ENCODE peak calls at places on chromosomes 7 and 10, in four cellular contexts. One of them, this sample, is unnamed.

GRCh38 chr7:89849052-89849451 is 305.2 kb upstream of the STEAP1 start:
- DNase-seq in K562: no peak
- DNase-seq in IMR-90: no peak
- DNase-seq in GM12878: no peak
- DNase-seq in this sample: no peak

GRCh38 chr10:86261933-86262665 is 104.5 kb downstream of the GRID1 start:
- DNase-seq in K562: peak; percentile 17
- DNase-seq in IMR-90: no peak
- DNase-seq in GM12878: peak; percentile 21
- DNase-seq in this sample: no peak

GRCh38 chr10:61896854-61897661 is 4.4 kb upstream of the ARID5B start:
- DNase-seq in K562: peak; percentile 89
- DNase-seq in IMR-90: peak; percentile 27
- DNase-seq in GM12878: peak; percentile 85
- DNase-seq in this sample: peak; percentile 59

GRCh38 chr7:47435889-47436312 is 146.0 kb downstream of the TNS3 start:
- DNase-seq in K562: peak; percentile 34
- DNase-seq in IMR-90: peak; percentile 81
- DNase-seq in GM12878: no peak
- DNase-seq in this sample: peak; percentile 68

GRCh38 chr10:95840681-95841080 is 67.1 kb upstream of the CC2D2B start:
- DNase-seq in K562: no peak
- DNase-seq in IMR-90: no peak
- DNase-seq in GM12878: no peak
- DNase-seq in this sample: no peak

GRCh38 chr10:51029172-51029641 is 45.1 kb upstream of the PRKG1 start:
- DNase-seq in K562: no peak
- DNase-seq in IMR-90: peak; percentile 60
- DNase-seq in GM12878: no peak
- DNase-seq in this sample: no peak

GRCh38 chr7:107723255-107723654 is 20.7 kb upstream of the CBLL1 start:
- DNase-seq in K562: no peak
- DNase-seq in IMR-90: no peak
- DNase-seq in GM12878: no peak
- DNase-seq in this sample: no peak

GRCh38 chr7:94509879-94510581 is 421 bp downstream of the CASD1 start:
- DNase-seq in K562: peak; percentile 91
- DNase-seq in IMR-90: peak; percentile 53
- DNase-seq in GM12878: peak; percentile 27
- DNase-seq in this sample: peak; percentile 69

GRCh38 chr7:34153680-34154270 is 248.4 kb downstream of the BMPER start:
- DNase-seq in K562: no peak
- DNase-seq in IMR-90: peak; percentile 23
- DNase-seq in GM12878: no peak
- DNase-seq in this sample: no peak

GRCh38 chr10:53403688-53404087 is 631.1 kb upstream of the MBL2 start:
- DNase-seq in K562: no peak
- DNase-seq in IMR-90: peak; percentile 1
- DNase-seq in GM12878: no peak
- DNase-seq in this sample: peak; percentile 96

GRCh38 chr10:114471906-114472873 is 67.9 kb upstream of the AFAP1L2 start:
- DNase-seq in K562: no peak
- DNase-seq in IMR-90: no peak
- DNase-seq in GM12878: no peak
- DNase-seq in this sample: no peak

GRCh38 chr7:5421626-5422323 is 1.9 kb downstream of the TNRC18 start:
- DNase-seq in K562: peak; percentile 28
- DNase-seq in IMR-90: peak; percentile 82
- DNase-seq in GM12878: no peak
- DNase-seq in this sample: peak; percentile 61

GRCh38 chr10:49076741-49077521 is 38.4 kb downstream of the VSTM4 start:
- DNase-seq in K562: no peak
- DNase-seq in IMR-90: no peak
- DNase-seq in GM12878: peak; percentile 44
- DNase-seq in this sample: no peak

GRCh38 chr10:31999261-31999660 is 57.0 kb downstream of the KIF5B start:
- DNase-seq in K562: no peak
- DNase-seq in IMR-90: no peak
- DNase-seq in GM12878: no peak
- DNase-seq in this sample: no peak

GRCh38 chr10:55627526-55628170 is 733.4 kb downstream of the ZWINT start:
- DNase-seq in K562: no peak
- DNase-seq in IMR-90: no peak
- DNase-seq in GM12878: no peak
- DNase-seq in this sample: no peak

GRCh38 chr7:155738652-155739537 is 73.4 kb downstream of the SHH start:
- DNase-seq in K562: no peak
- DNase-seq in IMR-90: peak; percentile 76
- DNase-seq in GM12878: peak; percentile 56
- DNase-seq in this sample: peak; percentile 75

GRCh38 chr10:80323298-80323697 is 33.3 kb downstream of the DYDC1 start:
- DNase-seq in K562: no peak
- DNase-seq in IMR-90: no peak
- DNase-seq in GM12878: no peak
- DNase-seq in this sample: no peak

GRCh38 chr7:142384508-142384922 is 126.7 kb upstream of the PRSS58 start:
- DNase-seq in K562: no peak
- DNase-seq in IMR-90: peak; percentile 43
- DNase-seq in GM12878: no peak
- DNase-seq in this sample: no peak

GRCh38 chr10:43120948-43121290 is 17.3 kb upstream of the CSGALNACT2 start:
- DNase-seq in K562: no peak
- DNase-seq in IMR-90: peak; percentile 8
- DNase-seq in GM12878: peak; percentile 56
- DNase-seq in this sample: no peak

GRCh38 chr10:6271663-6272062 is 68.9 kb downstream of the PFKFB3 start:
- DNase-seq in K562: no peak
- DNase-seq in IMR-90: no peak
- DNase-seq in GM12878: no peak
- DNase-seq in this sample: no peak

GRCh38 chr10:44046605-44047004 is 338.3 kb downstream of the CXCL12 start:
- DNase-seq in K562: no peak
- DNase-seq in IMR-90: peak; percentile 52
- DNase-seq in GM12878: no peak
- DNase-seq in this sample: peak; percentile 29

GRCh38 chr10:103683851-103684250 is 171.5 kb downstream of the SH3PXD2A start:
- DNase-seq in K562: no peak
- DNase-seq in IMR-90: no peak
- DNase-seq in GM12878: no peak
- DNase-seq in this sample: no peak

GRCh38 chr10:69451209-69451783 is at the start of gene TSPAN15:
- DNase-seq in K562: peak; percentile 95
- DNase-seq in IMR-90: peak; percentile 46
- DNase-seq in GM12878: peak; percentile 45
- DNase-seq in this sample: peak; percentile 87

GRCh38 chr10:132151951-132152505 is 34.7 kb upstream of the DPYSL4 start:
- DNase-seq in K562: no peak
- DNase-seq in IMR-90: no peak
- DNase-seq in GM12878: no peak
- DNase-seq in this sample: no peak

GRCh38 chr7:51315393-51316261 is 982 bp downstream of the COBL start:
- DNase-seq in K562: no peak
- DNase-seq in IMR-90: no peak
- DNase-seq in GM12878: no peak
- DNase-seq in this sample: no peak

GRCh38 chr7:51316262-51316665 is 345 bp downstream of the COBL start:
- DNase-seq in K562: no peak
- DNase-seq in IMR-90: no peak
- DNase-seq in GM12878: no peak
- DNase-seq in this sample: no peak

GRCh38 chr7:51318001-51318400 is 1.4 kb upstream of the COBL start:
- DNase-seq in K562: no peak
- DNase-seq in IMR-90: no peak
- DNase-seq in GM12878: no peak
- DNase-seq in this sample: no peak

GRCh38 chr7:51317582-51317910 is 937 bp upstream of the COBL start:
- DNase-seq in K562: no peak
- DNase-seq in IMR-90: no peak
- DNase-seq in GM12878: no peak
- DNase-seq in this sample: no peak

DNA sequence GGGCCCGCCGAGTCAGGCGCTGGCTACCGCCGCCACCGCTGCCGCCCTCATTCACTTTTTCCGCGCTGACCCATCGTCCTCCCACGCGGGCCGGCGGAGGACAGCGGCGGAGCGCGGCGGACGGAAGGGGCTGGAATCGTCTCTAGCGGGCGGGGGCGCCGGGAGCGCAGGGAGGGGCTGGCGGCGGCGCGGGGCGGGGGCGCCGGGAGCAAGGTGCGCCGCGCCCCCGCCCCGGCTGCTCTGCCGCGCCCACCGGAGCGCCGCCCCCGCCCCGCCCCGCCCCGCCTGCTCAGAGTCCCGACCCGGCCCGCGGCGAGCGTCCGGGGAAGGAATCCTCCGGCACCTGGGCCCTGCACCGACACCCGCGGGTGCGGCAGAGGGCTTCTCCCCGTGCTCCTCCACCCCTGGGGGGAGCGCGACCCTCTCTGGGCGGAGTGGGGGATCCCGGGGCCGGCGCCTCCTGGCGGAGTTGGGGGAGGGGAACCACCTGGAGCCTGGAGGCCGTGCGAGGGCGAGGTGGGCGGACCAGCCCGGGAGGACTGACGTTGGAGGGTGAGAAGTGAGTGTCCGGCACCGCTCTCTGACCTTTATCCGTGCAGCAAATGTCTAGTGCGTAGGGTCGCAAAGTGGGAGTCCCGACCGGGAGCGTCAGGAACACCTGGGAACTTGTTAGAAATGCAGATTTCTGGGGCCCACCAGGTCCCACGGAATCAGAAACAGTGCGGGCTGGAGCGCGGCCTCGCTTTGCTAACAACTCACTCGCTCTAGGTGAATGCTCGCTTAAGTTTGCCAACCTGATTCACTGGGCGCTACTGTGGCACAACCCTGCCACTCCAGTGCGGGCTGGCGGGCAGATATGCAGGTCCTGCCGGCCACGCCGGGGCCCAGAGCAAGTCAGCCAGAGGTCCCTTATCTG is at the start of gene COBL:
- DNase-seq in K562: peak; percentile 79
- DNase-seq in IMR-90: no peak
- DNase-seq in GM12878: no peak
- DNase-seq in this sample: no peak
- TF ChIP-seq FOS in K562: no peak
- TF ChIP-seq FOS in IMR-90: no peak
- TF ChIP-seq FOS in GM12878: no peak
- TF ChIP-seq FOS in this sample: no peak

GRCh38 chr7:158506626-158507025 is 81.0 kb downstream of the PTPRN2 start:
- DNase-seq in K562: no peak
- DNase-seq in IMR-90: no peak
- DNase-seq in GM12878: no peak
- DNase-seq in this sample: no peak
- H3K9me3 ChIP-seq in K562: no peaks in the 10 kb centered on the region
- H3K9me3 ChIP-seq in IMR-90: peaks cover 61% of the 10 kb centered on the region
- H3K9me3 ChIP-seq in GM12878: peaks cover 2% of the 10 kb centered on the region
- H3K9me3 ChIP-seq in this sample: peaks cover 4% of the 10 kb centered on the region

GRCh38 chr10:99569971-99570370 is 37.2 kb downstream of the NKX2-3 start:
- DNase-seq in K562: no peak
- DNase-seq in IMR-90: no peak
- DNase-seq in GM12878: no peak
- DNase-seq in this sample: no peak
- TF ChIP-seq FOS in K562: no peak
- TF ChIP-seq FOS in IMR-90: no peak
- TF ChIP-seq FOS in GM12878: no peak
- TF ChIP-seq FOS in this sample: no peak

DNA sequence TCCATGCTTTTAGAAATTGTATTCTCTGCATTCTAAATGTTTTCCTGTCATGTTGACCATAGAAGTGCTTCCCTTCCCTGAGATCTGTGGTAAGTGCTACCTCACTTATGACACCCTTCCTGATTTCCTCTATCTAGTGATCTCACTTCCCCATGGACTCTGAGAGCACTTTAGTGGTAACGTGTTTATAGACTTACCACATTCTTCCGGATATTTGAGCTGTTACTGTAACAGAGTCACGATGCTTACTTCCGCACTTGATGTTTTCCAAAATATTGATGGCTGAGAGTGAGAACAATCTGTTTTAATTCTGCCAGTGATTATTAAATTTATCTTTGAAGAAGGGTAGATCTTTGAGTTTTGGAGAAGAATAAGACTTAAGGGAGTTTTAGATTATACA is 60.1 kb upstream of the NAMPT start:
- DNase-seq in K562: no peak
- DNase-seq in IMR-90: no peak
- DNase-seq in GM12878: no peak
- DNase-seq in this sample: peak; percentile 23
- H3K9me3 ChIP-seq in K562: peaks cover 15% of the 10 kb centered on the region
- H3K9me3 ChIP-seq in IMR-90: peaks cover 17% of the 10 kb centered on the region
- H3K9me3 ChIP-seq in GM12878: peaks cover 21% of the 10 kb centered on the region
- H3K9me3 ChIP-seq in this sample: no peaks in the 10 kb centered on the region

GRCh38 chr10:18351426-18351825 is 211.2 kb downstream of the CACNB2 start:
- DNase-seq in K562: no peak
- DNase-seq in IMR-90: no peak
- DNase-seq in GM12878: no peak
- DNase-seq in this sample: no peak

GRCh38 chr10:18350340-18350739 is 210.1 kb downstream of the CACNB2 start:
- DNase-seq in K562: no peak
- DNase-seq in IMR-90: no peak
- DNase-seq in GM12878: no peak
- DNase-seq in this sample: no peak

GRCh38 chr10:18352175-18352574 is 212.0 kb downstream of the CACNB2 start:
- DNase-seq in K562: no peak
- DNase-seq in IMR-90: no peak
- DNase-seq in GM12878: no peak
- DNase-seq in this sample: no peak
- TF ChIP-seq FOS in K562: no peak
- TF ChIP-seq FOS in IMR-90: no peak
- TF ChIP-seq FOS in GM12878: no peak
- TF ChIP-seq FOS in this sample: no peak

DNA sequence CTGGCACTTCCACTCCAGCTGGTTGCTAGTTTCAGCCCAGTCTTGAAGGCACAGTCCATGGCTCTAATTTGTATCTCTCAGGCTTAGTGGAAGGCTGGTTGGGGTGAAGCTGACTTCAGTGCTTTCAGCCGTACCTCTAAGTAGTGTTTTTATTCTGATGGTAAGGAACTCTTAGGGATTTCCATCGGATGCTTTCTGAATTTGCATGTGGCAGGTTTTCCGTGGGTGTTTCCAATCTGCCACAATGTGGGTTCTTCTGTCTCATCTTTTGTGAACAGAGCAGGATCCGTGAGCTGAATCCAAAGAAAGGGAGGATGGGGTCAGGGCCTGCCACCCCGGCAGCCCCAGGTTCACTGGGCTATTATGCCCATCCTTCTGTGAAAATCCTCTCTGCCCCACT is 607.9 kb upstream of the MKI67 start:
- DNase-seq in K562: no peak
- DNase-seq in IMR-90: no peak
- DNase-seq in GM12878: no peak
- DNase-seq in this sample: no peak
- H3K9me3 ChIP-seq in K562: no peaks in the 10 kb centered on the region
- H3K9me3 ChIP-seq in IMR-90: peaks cover 47% of the 10 kb centered on the region
- H3K9me3 ChIP-seq in GM12878: no peaks in the 10 kb centered on the region
- H3K9me3 ChIP-seq in this sample: no peaks in the 10 kb centered on the region